ENCODE peak calls at places on chromosomes 11 and 22, in six cellular contexts. J is stomach, D is neural progenitor cell, O is right lobe of liver, K is tibial nerve, Z is foreskin fibroblast. N is an unnamed sample.

GRCh38 chr11:95092549-95093324 is 3.1 kb downstream of the ENDOD1 start:
- DNase-seq in J (no peak), D (peak), O (no peak), K (no peak), Z (peak), N (no peak)

GRCh38 chr11:122268601-122269130 is 152.7 kb upstream of the BLID start:
- DNase-seq in J (no peak), D (no peak), O (no peak), K (no peak), Z (no peak), N (no peak)

GRCh38 chr11:123429851-123430735 is at the start of gene GRAMD1B:
- DNase-seq in J (peak), D (peak), O (peak), K (no peak), Z (peak), N (peak)

GRCh38 chr22:38494498-38494897 is 11.6 kb downstream of the DDX17 start:
- DNase-seq in J (no peak), D (no peak), O (no peak), K (no peak), Z (no peak), N (no peak)

GRCh38 chr11:102869354-102869753 is 5.4 kb downstream of the MMP12 start:
- DNase-seq in J (no peak), D (no peak), O (no peak), K (no peak), Z (no peak), N (no peak)

GRCh38 chr11:134545521-134545920 is 133.5 kb upstream of the B3GAT1 start:
- DNase-seq in J (no peak), D (no peak), O (no peak), K (peak), Z (no peak), N (no peak)

GRCh38 chr11:1158681-1159525 is 1.1 kb downstream of the MUC5AC start:
- DNase-seq in J (peak), D (no peak), O (peak), K (no peak), Z (no peak), N (peak)

GRCh38 chr11:13207665-13208594 is 69.7 kb upstream of the BMAL1 start:
- DNase-seq in J (no peak), D (no peak), O (no peak), K (peak), Z (peak), N (no peak)

GRCh38 chr11:86205415-86206268 is 38.9 kb upstream of the EED start:
- DNase-seq in J (no peak), D (no peak), O (no peak), K (peak), Z (no peak), N (no peak)

GRCh38 chr22:20438678-20439492 is 1.3 kb upstream of the SCARF2 start:
- DNase-seq in J (no peak), D (peak), O (peak), K (no peak), Z (peak), N (no peak)

GRCh38 chr22:42299586-42300285 is 29.3 kb upstream of the TCF20 start:
- DNase-seq in J (peak), D (peak), O (no peak), K (peak), Z (no peak), N (no peak)

GRCh38 chr11:3216027-3216525 is 2.5 kb downstream of the MRGPRG start:
- DNase-seq in J (no peak), D (no peak), O (peak), K (no peak), Z (no peak), N (no peak)

GRCh38 chr11:34331736-34332135 is 26.1 kb downstream of the ABTB2 start:
- DNase-seq in J (no peak), D (no peak), O (no peak), K (no peak), Z (no peak), N (no peak)

GRCh38 chr11:44818110-44818509 is 91.3 kb downstream of the TSPAN18 start:
- DNase-seq in J (no peak), D (no peak), O (no peak), K (no peak), Z (no peak), N (no peak)

GRCh38 chr11:119029069-119029339 is 1.7 kb downstream of the SLC37A4 start:
- DNase-seq in J (no peak), D (no peak), O (no peak), K (no peak), Z (no peak), N (no peak)

GRCh38 chr11:2316963-2317244 is 15.1 kb downstream of the TSPAN32 start:
- DNase-seq in J (peak), D (no peak), O (no peak), K (no peak), Z (no peak), N (no peak)

GRCh38 chr11:35122308-35122707 is 16.7 kb upstream of the CD44 start:
- DNase-seq in J (no peak), D (no peak), O (no peak), K (no peak), Z (no peak), N (no peak)

GRCh38 chr11:27350503-27350902 is 12.5 kb downstream of the CCDC34 start:
- DNase-seq in J (no peak), D (no peak), O (no peak), K (no peak), Z (no peak), N (no peak)

GRCh38 chr11:126585388-126586302 is 230.2 kb downstream of the ST3GAL4 start:
- DNase-seq in J (peak), D (peak), O (no peak), K (peak), Z (peak), N (peak)

GRCh38 chr11:27700351-27701261 is at the start of gene BDNF:
- DNase-seq in J (no peak), D (peak), O (peak), K (no peak), Z (peak), N (no peak)

GRCh38 chr11:17775507-17776212 is 41.1 kb downstream of the KCNC1 start:
- DNase-seq in J (no peak), D (no peak), O (no peak), K (no peak), Z (no peak), N (no peak)

GRCh38 chr11:131908316-131908715 is 537.9 kb downstream of the NTM start:
- DNase-seq in J (no peak), D (no peak), O (no peak), K (no peak), Z (no peak), N (no peak)

DNA sequence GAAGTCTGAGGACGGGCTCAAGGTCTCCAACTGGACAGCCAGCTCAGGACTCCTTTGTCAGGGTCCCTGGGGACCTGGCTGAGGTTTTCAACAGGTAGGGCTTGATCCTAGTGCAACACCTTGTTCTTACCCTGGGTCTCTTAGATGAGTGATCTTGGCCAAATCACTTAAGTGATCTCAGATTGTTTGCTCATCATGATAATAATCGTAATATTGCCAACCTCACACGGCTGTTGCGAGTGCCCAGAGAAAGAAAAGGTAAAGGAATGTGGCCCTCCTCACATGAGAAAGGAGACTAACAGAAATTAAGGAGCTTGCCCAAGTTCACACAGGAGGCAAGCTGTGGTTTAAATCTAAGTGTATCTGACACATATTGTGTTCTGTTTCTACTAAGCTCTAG is 28.5 kb downstream of the POU2AF3 start:
- DNase-seq in J (no peak), D (no peak), O (no peak), K (no peak), Z (no peak), N (no peak)
- H3K4me3 ChIP-seq in J (no peak), D (no peak), O (no peak), K (no peak), Z (no peak), N (no peak)

GRCh38 chr22:19137384-19138216 is 6.5 kb downstream of the TSSK2 start:
- DNase-seq in J (no peak), D (no peak), O (no peak), K (no peak), Z (no peak), N (no peak)
- TF ChIP-seq CTCF in J (no peak), D (no peak), O (no peak), K (no peak), Z (no peak), N (no peak)

DNA sequence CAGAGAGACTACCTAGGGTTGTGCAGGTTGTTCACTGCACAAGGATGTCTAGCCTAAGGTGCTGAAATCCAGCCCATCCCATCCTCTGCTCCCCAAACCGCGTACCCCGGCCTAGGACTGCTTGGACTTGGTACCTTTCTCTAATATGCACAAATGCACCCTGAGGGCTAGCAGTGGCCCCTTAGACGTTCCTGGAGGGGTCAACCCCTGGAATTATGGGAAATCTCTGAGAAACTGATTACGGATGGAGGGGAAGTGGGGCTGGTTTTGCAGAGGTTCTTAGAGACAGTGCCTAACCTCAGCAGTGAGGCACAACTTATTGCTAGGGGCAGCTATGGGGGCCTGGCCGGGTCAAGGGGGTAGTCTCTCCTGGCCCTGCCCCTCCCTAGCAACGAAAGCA is 2.5 kb downstream of the C11orf68 start:
- DNase-seq in J (no peak), D (no peak), O (no peak), K (no peak), Z (no peak), N (no peak)
- H3K4me3 ChIP-seq in J (no peak), D (no peak), O (no peak), K (no peak), Z (peak), N (no peak)

DNA sequence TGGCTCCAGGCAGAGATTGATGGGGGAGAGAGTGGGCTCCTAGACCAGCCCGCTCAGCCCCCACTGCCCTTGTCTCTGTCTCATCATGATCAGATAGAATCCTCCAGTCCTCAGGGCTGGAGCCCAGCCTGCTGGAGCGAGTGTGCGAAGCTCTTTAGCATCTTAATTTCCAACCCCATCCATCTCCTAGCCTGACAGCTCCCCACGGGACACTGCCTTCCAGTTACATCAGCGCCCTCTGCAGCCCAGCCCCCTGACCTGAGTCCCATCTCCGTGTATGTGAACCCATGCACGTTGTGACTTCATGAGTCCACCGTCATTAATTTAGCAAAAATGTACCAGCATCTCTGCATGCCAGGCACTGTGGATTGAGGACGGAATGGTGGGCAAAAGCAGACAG is 2.1 kb downstream of the P2RX3 start:
- DNase-seq in J (no peak), D (peak), O (no peak), K (no peak), Z (no peak), N (no peak)
- TF ChIP-seq CTCF in J (no peak), D (peak), O (no peak), K (no peak), Z (no peak), N (no peak)

DNA sequence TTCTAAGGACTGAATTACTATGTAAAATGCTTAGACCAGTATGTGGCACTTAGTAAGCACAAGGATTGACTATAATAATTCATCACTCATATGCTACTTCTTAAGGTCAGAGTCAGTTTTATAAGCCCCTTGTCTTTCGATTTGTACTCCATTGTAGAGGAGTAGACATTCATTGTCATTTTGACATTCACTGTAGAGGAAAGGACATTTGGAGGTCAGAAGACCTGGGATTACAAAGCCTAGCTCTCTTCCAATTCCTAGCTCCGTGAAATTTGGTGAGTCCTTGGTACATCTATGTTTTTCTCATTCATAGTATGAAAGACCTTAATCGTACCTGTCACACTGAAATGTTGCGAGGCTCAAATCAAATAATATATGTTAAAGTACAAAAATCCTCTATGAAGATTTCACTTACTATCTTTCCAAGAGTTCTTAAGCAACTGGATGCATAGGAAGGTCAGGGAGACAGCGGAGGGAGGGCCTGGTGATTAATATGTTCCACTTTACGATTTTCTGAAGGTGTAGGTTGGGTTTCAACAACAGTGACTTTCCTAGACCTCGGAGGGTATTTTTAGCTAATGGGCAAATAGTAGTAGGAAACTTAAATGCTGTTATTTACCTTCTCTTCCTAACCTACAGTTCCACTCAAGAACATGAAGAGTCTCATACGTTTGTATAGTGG is 1.4 kb upstream of the EMSY start:
- DNase-seq in J (no peak), D (no peak), O (no peak), K (no peak), Z (no peak), N (no peak)
- H3K4me3 ChIP-seq in J (peak), D (peak), O (peak), K (peak), Z (peak), N (peak)

GRCh38 chr11:65014146-65014960 is at the start of gene ARL2:
- DNase-seq in J (peak), D (no peak), O (no peak), K (peak), Z (no peak), N (peak)

GRCh38 chr11:65017927-65018326 is 4.0 kb downstream of the ARL2 start:
- DNase-seq in J (no peak), D (no peak), O (no peak), K (no peak), Z (no peak), N (no peak)

GRCh38 chr11:65013130-65013691 is 749 bp upstream of the ARL2 start:
- DNase-seq in J (peak), D (no peak), O (peak), K (peak), Z (peak), N (peak)

GRCh38 chr11:65016705-65017104 is 2.7 kb downstream of the ARL2 start:
- DNase-seq in J (no peak), D (no peak), O (no peak), K (no peak), Z (no peak), N (no peak)

DNA sequence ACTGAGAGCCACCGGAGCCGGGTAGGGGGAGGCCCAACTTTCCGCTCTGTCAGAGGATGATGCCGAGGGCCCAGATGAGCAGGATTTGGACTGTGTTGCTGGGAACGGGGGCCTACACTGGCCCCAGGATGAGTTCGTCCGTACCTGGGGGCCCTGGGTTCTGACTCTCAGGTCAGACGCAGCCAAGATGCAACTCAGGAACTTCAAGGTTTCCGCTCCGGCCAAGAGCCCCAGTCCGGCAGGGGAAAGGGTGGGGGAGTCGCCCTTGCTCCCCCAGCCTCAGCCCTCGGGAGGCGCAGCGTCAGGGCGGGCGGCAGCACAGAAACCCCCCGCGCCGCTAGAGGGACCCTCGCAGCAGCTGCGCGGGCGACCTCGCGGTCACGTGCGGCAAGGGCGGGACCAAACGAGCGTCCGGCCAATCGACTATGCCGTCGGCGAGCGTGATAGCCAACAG is 241 bp upstream of the ARL2 start:
- DNase-seq in J (peak), D (peak), O (peak), K (peak), Z (peak), N (peak)
- TF ChIP-seq CTCF in J (no peak), D (peak), O (peak), K (no peak), Z (no peak), N (no peak)

GRCh38 chr11:128506384-128506783 is 81.0 kb downstream of the ETS1 start:
- DNase-seq in J (no peak), D (no peak), O (no peak), K (no peak), Z (no peak), N (no peak)

GRCh38 chr11:128504489-128504888 is 82.9 kb downstream of the ETS1 start:
- DNase-seq in J (no peak), D (no peak), O (no peak), K (no peak), Z (no peak), N (no peak)

GRCh38 chr11:128503231-128503991 is 83.9 kb downstream of the ETS1 start:
- DNase-seq in J (no peak), D (no peak), O (no peak), K (no peak), Z (peak), N (no peak)

GRCh38 chr11:128506999-128507591 is 80.3 kb downstream of the ETS1 start:
- DNase-seq in J (peak), D (no peak), O (peak), K (peak), Z (peak), N (peak)

GRCh38 chr11:128505449-128506058 is 81.8 kb downstream of the ETS1 start:
- DNase-seq in J (no peak), D (no peak), O (no peak), K (no peak), Z (no peak), N (no peak)
- H3K4me3 ChIP-seq in J (no peak), D (no peak), O (no peak), K (no peak), Z (no peak), N (no peak)

GRCh38 chr11:78909386-78909785 is 334.7 kb upstream of the NARS2 start:
- DNase-seq in J (no peak), D (no peak), O (no peak), K (no peak), Z (no peak), N (no peak)

GRCh38 chr11:78910322-78910721 is 335.7 kb upstream of the NARS2 start:
- DNase-seq in J (no peak), D (no peak), O (no peak), K (no peak), Z (no peak), N (no peak)

GRCh38 chr11:78916759-78917158 is 342.1 kb upstream of the NARS2 start:
- DNase-seq in J (no peak), D (no peak), O (no peak), K (no peak), Z (no peak), N (no peak)

GRCh38 chr11:78912778-78913177 is 338.1 kb upstream of the NARS2 start:
- DNase-seq in J (no peak), D (no peak), O (no peak), K (no peak), Z (no peak), N (no peak)

GRCh38 chr11:78914503-78914902 is 339.8 kb upstream of the NARS2 start:
- DNase-seq in J (no peak), D (no peak), O (no peak), K (no peak), Z (no peak), N (no peak)
- TF ChIP-seq CTCF in J (no peak), D (no peak), O (no peak), K (no peak), Z (no peak), N (no peak)

GRCh38 chr11:62147545-62147944 is 23.7 kb downstream of the INCENP start:
- DNase-seq in J (peak), D (peak), O (no peak), K (no peak), Z (no peak), N (no peak)

GRCh38 chr11:62145261-62145871 is 21.6 kb downstream of the INCENP start:
- DNase-seq in J (peak), D (no peak), O (no peak), K (no peak), Z (no peak), N (no peak)

GRCh38 chr11:62144641-62145255 is 20.9 kb downstream of the INCENP start:
- DNase-seq in J (peak), D (no peak), O (no peak), K (no peak), Z (no peak), N (no peak)

GRCh38 chr11:62148271-62148980 is 24.6 kb downstream of the INCENP start:
- DNase-seq in J (peak), D (no peak), O (no peak), K (no peak), Z (no peak), N (peak)

GRCh38 chr11:62146476-62147200 is 22.8 kb downstream of the INCENP start:
- DNase-seq in J (peak), D (no peak), O (no peak), K (no peak), Z (no peak), N (no peak)
- H3K4me3 ChIP-seq in J (no peak), D (no peak), O (no peak), K (no peak), Z (no peak), N (no peak)

N was measured in pancreas.